ENCODE peak calls at places on chromosomes 3 and 15, in six cellular contexts. N, M, I, R, X and K are unnamed samples.

GRCh38 chr15:61748529-61748928 is 311.7 kb downstream of the VPS13C start:
- DNase-seq in N (no peak), M (no peak), I (no peak), R (no peak), X (no peak), K (no peak)

GRCh38 chr15:78909791-78910228 is 35.0 kb downstream of the CTSH start:
- DNase-seq in N (no peak), M (no peak), I (peak), R (no peak), X (peak), K (no peak)

GRCh38 chr15:80992436-80992835 is 2.8 kb upstream of the MESD start:
- DNase-seq in N (no peak), M (no peak), I (no peak), R (no peak), X (no peak), K (no peak)

GRCh38 chr3:24389108-24390090 is 105.3 kb downstream of the THRB start:
- DNase-seq in N (no peak), M (no peak), I (no peak), R (no peak), X (no peak), K (no peak)

GRCh38 chr15:66515901-66516322 is 10.8 kb downstream of the ZWILCH start:
- DNase-seq in N (no peak), M (no peak), I (no peak), R (no peak), X (no peak), K (no peak)

GRCh38 chr3:183371672-183371968 is 56.8 kb downstream of the MCF2L2 start:
- DNase-seq in N (no peak), M (no peak), I (peak), R (peak), X (no peak), K (no peak)

GRCh38 chr3:17808994-17809393 is 66.6 kb upstream of the TBC1D5 start:
- DNase-seq in N (no peak), M (no peak), I (no peak), R (peak), X (peak), K (no peak)

GRCh38 chr3:22928716-22929115 is 274.4 kb upstream of the UBE2E2 start:
- DNase-seq in N (no peak), M (no peak), I (no peak), R (no peak), X (no peak), K (no peak)

GRCh38 chr3:45597166-45597565 is 2.6 kb downstream of the LIMD1 start:
- DNase-seq in N (no peak), M (no peak), I (no peak), R (no peak), X (peak), K (no peak)

GRCh38 chr15:101027273-101027901 is 108.2 kb downstream of the LRRK1 start:
- DNase-seq in N (no peak), M (peak), I (no peak), R (peak), X (no peak), K (no peak)

GRCh38 chr15:59327942-59328341 is 44.7 kb downstream of the MYO1E start:
- DNase-seq in N (no peak), M (no peak), I (no peak), R (no peak), X (no peak), K (no peak)

GRCh38 chr3:158718490-158719170 is 13.6 kb downstream of the RARRES1 start:
- DNase-seq in N (no peak), M (no peak), I (peak), R (no peak), X (peak), K (no peak)

GRCh38 chr3:11556851-11557644 is 86.7 kb downstream of the VGLL4 start:
- DNase-seq in N (peak), M (peak), I (no peak), R (no peak), X (peak), K (no peak)

GRCh38 chr3:127170794-127171193 is 22.1 kb upstream of the PRR23E start:
- DNase-seq in N (peak), M (no peak), I (no peak), R (no peak), X (peak), K (peak)

GRCh38 chr3:50559702-50560101 is 7.8 kb downstream of the C3orf18 start:
- DNase-seq in N (no peak), M (no peak), I (no peak), R (no peak), X (no peak), K (no peak)

GRCh38 chr3:15796771-15797599 is 794 bp downstream of the ANKRD28 start:
- DNase-seq in N (no peak), M (no peak), I (peak), R (no peak), X (peak), K (no peak)

DNA sequence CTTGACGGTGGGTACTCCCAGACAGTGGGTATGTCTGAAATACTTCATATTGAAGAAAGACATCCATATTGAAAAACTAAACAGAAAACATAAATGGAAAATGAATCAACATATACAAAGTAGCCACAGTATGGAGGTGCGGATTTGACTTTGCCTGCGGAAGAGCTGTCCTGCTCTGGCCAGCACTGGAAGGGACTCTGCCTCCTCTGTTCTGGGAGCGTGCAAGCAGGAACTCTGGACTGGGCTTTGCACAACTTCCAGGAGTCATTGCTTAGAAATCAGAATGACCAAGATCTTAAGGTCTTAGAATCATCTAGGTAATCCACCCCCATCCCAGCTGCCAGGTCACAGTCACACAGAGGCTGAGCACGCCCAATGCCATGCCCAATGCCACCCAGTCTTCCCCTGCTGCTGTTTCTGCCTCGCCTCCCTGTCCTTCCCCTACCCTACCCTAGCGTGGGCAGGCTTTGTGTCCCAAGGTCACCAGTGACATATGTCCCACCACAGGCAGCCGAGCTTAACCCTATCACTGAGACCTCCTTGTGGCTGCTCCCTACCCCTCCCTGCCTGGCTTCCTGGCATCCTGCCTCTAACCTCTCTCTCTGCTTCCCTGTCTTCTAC is 36.3 kb downstream of the CDC25A start:
- DNase-seq in N (no peak), M (no peak), I (no peak), R (no peak), X (peak), K (peak)
- TF ChIP-seq CTCF in N (no peak), M (no peak), I (no peak), R (no peak), X (no peak), K (no peak)

GRCh38 chr3:46874430-46874829 is 3.1 kb upstream of the PTH1R start:
- DNase-seq in N (peak), M (no peak), I (no peak), R (no peak), X (no peak), K (no peak)

GRCh38 chr3:46870651-46871050 is 6.9 kb upstream of the PTH1R start:
- DNase-seq in N (no peak), M (no peak), I (no peak), R (no peak), X (no peak), K (no peak)

GRCh38 chr3:46871222-46871621 is 6.3 kb upstream of the PTH1R start:
- DNase-seq in N (no peak), M (no peak), I (no peak), R (no peak), X (no peak), K (peak)

GRCh38 chr3:46875560-46875959 is 2.0 kb upstream of the PTH1R start:
- DNase-seq in N (no peak), M (no peak), I (no peak), R (no peak), X (no peak), K (no peak)

DNA sequence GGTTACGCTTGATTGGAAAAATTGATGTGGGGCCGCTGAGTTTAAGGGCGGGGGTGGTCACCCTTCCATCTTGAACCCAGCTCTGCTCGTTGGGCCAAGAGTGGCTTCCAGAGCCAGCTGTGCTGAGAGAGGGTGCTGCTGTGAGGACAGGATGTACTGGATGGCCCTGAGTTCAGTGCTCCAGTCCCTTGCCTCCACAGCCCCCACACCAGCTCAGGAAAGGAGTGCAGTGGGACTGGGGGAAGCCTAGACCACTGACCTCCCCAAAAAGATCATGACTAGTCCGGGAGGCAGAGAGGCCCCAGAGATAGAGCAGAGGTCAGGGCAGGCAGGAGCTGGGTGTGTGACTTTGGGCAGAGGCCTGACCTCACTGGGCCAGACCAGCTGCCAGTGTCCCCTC is 4.0 kb upstream of the PTH1R start:
- DNase-seq in N (no peak), M (no peak), I (no peak), R (no peak), X (no peak), K (peak)
- H3K27ac ChIP-seq in N (peak), M (no peak), I (no peak), R (peak), X (no peak), K (peak)

DNA sequence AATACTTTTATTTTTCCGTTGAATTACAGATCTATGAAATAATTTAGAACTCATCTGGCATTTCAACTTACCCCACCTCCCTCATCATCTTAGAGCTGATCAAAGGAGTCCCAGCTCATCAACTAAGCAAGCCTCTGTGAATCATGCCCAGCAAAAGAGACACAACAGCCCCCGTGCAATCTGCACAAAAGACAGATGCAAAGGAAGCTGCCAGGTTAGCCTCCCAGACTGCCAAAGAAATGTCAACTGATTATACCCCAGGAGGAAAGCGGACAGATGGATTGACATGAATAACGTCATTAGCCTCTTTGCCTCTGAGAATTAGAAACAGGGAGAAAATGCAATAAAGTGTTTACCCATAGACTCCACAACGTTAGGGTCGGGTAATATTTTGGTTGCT is 75.0 kb downstream of the GABRB3 start:
- DNase-seq in N (no peak), M (no peak), I (no peak), R (no peak), X (no peak), K (no peak)
- TF ChIP-seq POLR2A in N (no peak), M (no peak), I (no peak), R (no peak), X (no peak), K (no peak)

GRCh38 chr15:75785771-75786563 is 57.3 kb upstream of the UBE2Q2 start:
- DNase-seq in N (no peak), M (peak), I (no peak), R (no peak), X (no peak), K (peak)
- TF ChIP-seq CTCF in N (no peak), M (no peak), I (no peak), R (no peak), X (peak), K (no peak)

GRCh38 chr15:33201376-33202189 is 7.1 kb upstream of the FMN1 start:
- DNase-seq in N (peak), M (no peak), I (peak), R (peak), X (peak), K (peak)
- H3K27ac ChIP-seq in N (no peak), M (no peak), I (no peak), R (no peak), X (no peak), K (no peak)

GRCh38 chr3:48918388-48919214 is at the start of gene ARIH2:
- DNase-seq in N (peak), M (peak), I (peak), R (peak), X (peak), K (peak)

GRCh38 chr3:48915296-48915695 is 3.3 kb upstream of the ARIH2 start:
- DNase-seq in N (no peak), M (no peak), I (no peak), R (no peak), X (peak), K (no peak)

GRCh38 chr3:48919215-48920138 is 835 bp downstream of the ARIH2 start:
- DNase-seq in N (peak), M (no peak), I (peak), R (peak), X (peak), K (peak)
- TF ChIP-seq POLR2A in N (no peak), M (no peak), I (no peak), R (no peak), X (peak), K (peak)

DNA sequence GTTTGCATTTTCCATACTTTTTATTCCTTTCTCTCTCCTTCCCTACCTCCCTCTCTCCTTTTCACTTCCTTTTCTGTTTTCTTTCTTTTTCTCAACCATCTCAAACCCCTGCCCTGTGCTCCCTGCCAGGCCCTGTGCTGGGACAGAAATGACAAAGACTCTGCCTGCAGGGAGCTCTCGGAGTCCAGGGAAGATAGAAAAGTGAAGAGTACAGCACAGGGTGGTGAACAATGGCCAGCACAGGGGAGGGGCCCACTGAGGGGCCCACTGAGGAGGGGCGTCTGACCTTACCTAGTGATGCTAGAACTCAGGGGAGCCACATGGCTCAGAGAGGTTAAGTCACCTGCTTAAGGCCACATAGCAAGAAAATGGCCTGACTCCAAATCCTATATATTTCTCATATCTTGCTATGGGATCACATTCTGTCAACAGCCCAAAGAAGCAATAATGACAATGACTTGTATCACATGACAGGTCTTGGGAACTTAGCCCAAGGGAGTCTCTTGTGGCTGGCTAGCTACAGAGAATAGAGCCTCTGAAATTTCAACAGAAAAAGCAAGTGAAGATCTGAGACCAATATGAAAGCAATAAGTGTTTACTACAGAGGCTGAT is 44.3 kb upstream of the ATP2B2 start:
- DNase-seq in N (no peak), M (peak), I (no peak), R (peak), X (no peak), K (no peak)
- TF ChIP-seq CTCF in N (no peak), M (no peak), I (no peak), R (no peak), X (no peak), K (no peak)

GRCh38 chr3:28940530-28940929 is 340.3 kb upstream of the RBMS3 start:
- DNase-seq in N (no peak), M (no peak), I (no peak), R (no peak), X (peak), K (no peak)
- H3K27ac ChIP-seq in N (no peak), M (peak), I (no peak), R (peak), X (no peak), K (no peak)

GRCh38 chr3:53881691-53882593 is at the start of gene ACTR8:
- DNase-seq in N (peak), M (peak), I (peak), R (peak), X (peak), K (peak)
- TF ChIP-seq POLR2A in N (no peak), M (no peak), I (peak), R (no peak), X (peak), K (peak)